ENCODE peak calls at places on chromosomes 4 and X, in eight cellular contexts. K is stomach, Q is mesendoderm, L is tibial artery, C is GM23338, J is SJSA1, V is right lobe of liver, T is adrenal gland. R is an unnamed sample.

GRCh38 chr4:173526724-173527102 is 3.3 kb downstream of the HAND2 start:
- DNase-seq in K (no peak), Q (no peak), J (no peak), C (peak; percentile 6), T (no peak), L (no peak), V (no peak), R (no peak)

GRCh38 chr4:126757219-126757618 is 875.5 kb upstream of the INTU start:
- DNase-seq in L (no peak), K (no peak), Q (no peak), J (no peak), T (no peak), V (no peak), C (no peak), R (no peak)

GRCh38 chr4:142600952-142601351 is 245.1 kb downstream of the INPP4B start:
- DNase-seq in L (no peak), J (no peak), T (no peak), V (no peak), Q (no peak), C (no peak), K (no peak), R (no peak)

GRCh38 chrX:123920065-123920785 is 41.3 kb upstream of the STAG2 start:
- DNase-seq in T (no peak), J (no peak), Q (no peak), C (no peak), K (no peak), L (no peak), V (no peak), R (no peak)

GRCh38 chr4:118338981-118339765 is 13.6 kb downstream of the PRSS12 start:
- DNase-seq in V (no peak), J (no peak), C (no peak), T (no peak), L (no peak), K (no peak), Q (no peak), R (no peak)

GRCh38 chr4:165489786-165490185 is 111.0 kb downstream of the CPE start:
- DNase-seq in Q (no peak), V (no peak), L (no peak), K (no peak), J (no peak), T (no peak), C (no peak), R (no peak)

GRCh38 chrX:39464253-39464652 is 633.5 kb downstream of the BCOR start:
- DNase-seq in C (no peak), T (no peak), V (no peak), Q (no peak), K (no peak), L (no peak), J (no peak), R (no peak)

GRCh38 chrX:134423606-134424005 is 36.4 kb upstream of the HPRT1 start:
- DNase-seq in Q (no peak), C (no peak), K (no peak), T (no peak), J (no peak), L (no peak), V (no peak), R (no peak)

GRCh38 chr4:87353592-87353991 is 30.9 kb upstream of the HSD17B13 start:
- DNase-seq in T (peak; percentile 63), J (no peak), K (no peak), V (no peak), C (peak; percentile 71), L (peak; percentile 76), Q (peak; percentile 66), R (no peak)

GRCh38 chrX:22634751-22635150 is 362.0 kb downstream of the CBLL2 start:
- DNase-seq in Q (no peak), T (no peak), K (no peak), L (no peak), J (no peak), C (no peak), V (no peak), R (no peak)

GRCh38 chr4:130574215-130574614 is 1478.3 kb downstream of the C4orf33 start:
- DNase-seq in K (no peak), J (no peak), Q (no peak), C (peak; percentile 55), T (no peak), L (no peak), V (no peak), R (no peak)

GRCh38 chr4:5940470-5941203 is 47.8 kb upstream of the CRMP1 start:
- DNase-seq in C (peak; percentile 44), T (no peak), L (no peak), K (no peak), J (no peak), V (no peak), Q (peak; percentile 91), R (no peak)

GRCh38 chrX:72029473-72030411 is 102.0 kb downstream of the RTL5 start:
- DNase-seq in C (no peak), L (no peak), Q (no peak), K (no peak), J (peak; percentile 66), T (no peak), V (peak; percentile 78), R (no peak)

GRCh38 chr4:152780267-152780811 is 585 bp downstream of the ARFIP1 start:
- DNase-seq in V (no peak), L (no peak), Q (peak; percentile 80), J (peak; percentile 44), K (no peak), T (peak; percentile 42), C (peak; percentile 37), R (no peak)

GRCh38 chrX:9519546-9520210 is 54.8 kb downstream of the TBL1X start:
- DNase-seq in L (no peak), T (no peak), Q (no peak), J (no peak), C (no peak), K (no peak), V (no peak), R (no peak)

GRCh38 chr4:102935716-102936115 is 66.9 kb downstream of the CISD2 start:
- DNase-seq in V (no peak), T (no peak), Q (no peak), J (no peak), C (no peak), K (no peak), L (no peak), R (no peak)

DNA sequence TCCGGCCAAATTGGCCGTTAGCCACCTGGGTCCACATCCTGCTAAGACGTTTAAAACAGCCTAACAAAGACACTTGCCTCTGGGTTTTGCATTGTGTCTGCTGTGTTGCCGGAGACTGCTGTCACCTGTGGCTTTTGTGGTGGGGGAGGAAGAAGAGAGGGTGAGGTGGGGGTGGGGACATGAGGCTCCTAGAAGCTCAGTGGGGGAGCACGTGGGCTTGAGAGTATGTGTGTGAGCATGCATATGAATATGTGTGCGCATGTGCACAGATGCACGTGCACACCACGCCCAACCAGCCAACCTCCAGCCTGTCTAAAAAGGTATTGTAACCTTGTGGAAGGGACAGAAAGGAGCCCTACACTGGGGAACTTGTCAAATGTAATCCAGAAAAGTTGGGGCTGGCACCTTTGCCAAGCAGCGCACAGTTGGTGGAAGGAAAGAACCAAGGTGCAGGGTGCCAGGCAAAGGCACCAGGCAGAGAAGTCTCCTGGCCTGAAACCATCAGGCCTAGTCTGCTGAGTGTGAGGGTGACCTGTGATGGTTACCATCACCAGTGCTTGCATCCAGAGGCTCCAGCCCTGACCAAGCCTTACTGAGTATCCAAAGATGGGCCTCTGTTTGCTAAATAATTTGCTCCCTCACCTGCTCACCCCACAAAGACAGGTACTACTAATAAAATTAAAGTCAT is 10.1 kb upstream of the SASH3 start:
- DNase-seq in J (no peak), T (no peak), V (peak; percentile 24), C (no peak), L (no peak), Q (no peak), K (no peak), R (no peak)
- H3K4me1 ChIP-seq in J (no peaks in the 10 kb centered on the region), T (no peaks in the 10 kb centered on the region), V (no peaks in the 10 kb centered on the region), C (no peaks in the 10 kb centered on the region), L (no peaks in the 10 kb centered on the region), Q (no peaks in the 10 kb centered on the region), K (no peaks in the 10 kb centered on the region), R (no peaks in the 10 kb centered on the region)

GRCh38 chrX:154355776-154356140 is 18.7 kb downstream of the FLNA start:
- DNase-seq in Q (no peak), C (no peak), K (no peak), J (no peak), T (no peak), V (no peak), L (no peak), R (no peak)
- H3K4me1 ChIP-seq in Q (no peaks in the 10 kb centered on the region), C (no peaks in the 10 kb centered on the region), K (no peaks in the 10 kb centered on the region), J (peaks cover 14% of the 10 kb centered on the region), T (no peaks in the 10 kb centered on the region), V (no peaks in the 10 kb centered on the region), L (peaks cover 41% of the 10 kb centered on the region), R (no peaks in the 10 kb centered on the region)

DNA sequence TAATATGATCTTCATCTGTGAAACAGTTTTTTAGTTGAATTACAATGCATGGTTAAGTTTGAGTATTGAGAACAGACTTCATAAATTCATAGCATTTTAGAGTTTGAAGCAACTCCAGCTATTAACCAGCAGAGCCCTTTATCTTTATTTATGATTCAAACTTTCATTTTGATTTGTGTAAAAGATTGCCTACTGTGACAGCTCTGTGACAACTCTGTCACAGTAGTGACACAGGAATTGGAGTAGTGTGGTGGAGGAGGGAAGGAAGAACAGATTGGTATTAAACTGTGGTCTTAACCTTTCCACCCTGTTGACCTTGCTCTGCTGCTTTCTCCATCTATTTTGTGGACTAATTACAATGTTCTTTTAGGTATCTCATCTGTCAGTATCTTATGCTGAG is 86.5 kb downstream of the PDLIM5 start:
- DNase-seq in C (no peak), Q (no peak), T (no peak), L (no peak), J (no peak), K (no peak), V (no peak), R (no peak)
- H3K4me1 ChIP-seq in C (peaks cover 86% of the 10 kb centered on the region), Q (peaks cover 5% of the 10 kb centered on the region), T (peaks cover 4% of the 10 kb centered on the region), L (peaks cover 85% of the 10 kb centered on the region), J (peaks cover 15% of the 10 kb centered on the region), K (peaks cover 40% of the 10 kb centered on the region), V (no peaks in the 10 kb centered on the region), R (peaks cover 27% of the 10 kb centered on the region)

DNA sequence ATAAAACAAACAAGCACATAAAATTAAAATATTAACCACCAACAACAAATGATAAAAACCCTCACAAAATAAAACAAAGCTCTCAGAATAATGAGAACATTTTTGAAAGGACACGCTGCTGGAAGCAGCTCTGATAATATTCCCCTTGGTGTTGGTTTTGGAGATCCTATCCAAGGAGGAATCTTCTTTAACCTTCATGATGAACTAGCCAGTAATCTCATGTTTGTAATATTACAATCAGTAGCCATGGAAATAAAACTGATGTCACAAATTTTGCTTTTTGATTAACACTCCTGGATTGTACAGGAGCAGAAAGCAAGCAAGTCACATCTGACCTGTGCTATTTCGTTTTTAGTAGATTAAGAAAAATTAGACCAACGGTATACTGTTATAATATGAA is 154.0 kb downstream of the RASL11B start:
- DNase-seq in V (no peak), K (no peak), J (no peak), L (no peak), Q (no peak), C (no peak), T (no peak), R (no peak)
- H3K4me1 ChIP-seq in V (no peaks in the 10 kb centered on the region), K (no peaks in the 10 kb centered on the region), J (peaks cover 35% of the 10 kb centered on the region), L (peaks cover 36% of the 10 kb centered on the region), Q (no peaks in the 10 kb centered on the region), C (no peaks in the 10 kb centered on the region), T (peaks cover 51% of the 10 kb centered on the region), R (peaks cover 6% of the 10 kb centered on the region)